ENCODE peak calls at places on chromosomes 6 and 20, in six cellular contexts. A is neural progenitor cell; Y is fibroblast of pulmonary artery; L is ELR; V is hypothalamus; U is activated CD4-positive, alpha-beta T cell treated with anti-CD3 and anti-CD28 coated beads for 48 hours. J is an unnamed sample.

GRCh38 chr20:4787069-4787468 is 65.4 kb downstream of the PRND start:
- DNase-seq in U (no peak), Y (no peak), A (no peak), V (no peak), L (peak), J (no peak)

GRCh38 chr6:43842231-43842794 is 72.3 kb downstream of the VEGFA start:
- DNase-seq in V (no peak), L (peak), A (no peak), U (no peak), Y (no peak), J (no peak)

GRCh38 chr20:39010496-39010895 is 48.4 kb downstream of the DHX35 start:
- DNase-seq in L (no peak), V (no peak), Y (no peak), A (peak), U (no peak), J (no peak)

GRCh38 chr6:107244742-107245470 is 129.6 kb upstream of the BEND3 start:
- DNase-seq in L (no peak), A (no peak), Y (no peak), V (no peak), U (no peak), J (no peak)

GRCh38 chr20:50610212-50610718 is 81.1 kb downstream of the RIPOR3 start:
- DNase-seq in A (no peak), L (peak), V (no peak), Y (no peak), U (no peak), J (no peak)

GRCh38 chr6:144744720-144745119 is 459.6 kb downstream of the UTRN start:
- DNase-seq in V (no peak), A (peak), L (no peak), U (no peak), Y (no peak), J (no peak)

GRCh38 chr6:24403501-24403824 is 727 bp downstream of the MRS2 start:
- DNase-seq in A (no peak), L (no peak), V (no peak), U (no peak), Y (no peak), J (no peak)

GRCh38 chr20:63850689-63851547 is 10.4 kb upstream of the ABHD16B start:
- DNase-seq in Y (no peak), U (peak), L (no peak), A (no peak), V (no peak), J (no peak)

GRCh38 chr6:164502838-164503237 is 806.6 kb downstream of the C6orf118 start:
- DNase-seq in V (no peak), A (no peak), L (no peak), U (no peak), Y (no peak), J (no peak)

GRCh38 chr6:152054441-152054840 is 247.0 kb downstream of the ESR1 start:
- DNase-seq in Y (peak), U (no peak), A (no peak), V (no peak), L (peak), J (no peak)

GRCh38 chr6:5752282-5752681 is 254.4 kb downstream of the NRN1 start:
- DNase-seq in A (peak), V (no peak), L (peak), U (no peak), Y (peak), J (no peak)

GRCh38 chr20:22729180-22729579 is 144.8 kb upstream of the FOXA2 start:
- DNase-seq in A (no peak), L (peak), U (no peak), V (no peak), Y (no peak), J (no peak)

GRCh38 chr6:113281014-113281810 is 575.9 kb upstream of the MARCKS start:
- DNase-seq in A (no peak), U (no peak), Y (no peak), V (no peak), L (no peak), J (no peak)

GRCh38 chr6:16918586-16918985 is 157.3 kb upstream of the ATXN1 start:
- DNase-seq in Y (peak), V (no peak), A (no peak), L (no peak), U (no peak), J (no peak)

GRCh38 chr20:13990465-13990864 is at the start of gene SEL1L2:
- DNase-seq in V (no peak), A (peak), Y (no peak), U (no peak), L (no peak), J (peak)

GRCh38 chr6:136566851-136567250 is 16.6 kb upstream of the MAP7 start:
- DNase-seq in A (no peak), U (no peak), V (no peak), Y (no peak), L (no peak), J (no peak)

GRCh38 chr6:117540670-117541069 is 58.2 kb downstream of the DCBLD1 start:
- DNase-seq in L (peak), V (no peak), Y (no peak), U (no peak), A (no peak), J (no peak)

GRCh38 chr6:166466178-166467122 is 83.7 kb upstream of the MPC1 start:
- DNase-seq in V (no peak), A (no peak), U (no peak), Y (peak), L (peak), J (no peak)

GRCh38 chr20:13464702-13465101 is 174.0 kb downstream of the TASP1 start:
- DNase-seq in Y (no peak), U (no peak), L (peak), V (no peak), A (no peak), J (no peak)

GRCh38 chr6:86142326-86142725 is 499.6 kb upstream of the SYNCRIP start:
- DNase-seq in V (no peak), Y (no peak), U (no peak), L (no peak), A (no peak), J (no peak)

GRCh38 chr6:75943381-75943780 is 129.1 kb downstream of the IMPG1 start:
- DNase-seq in L (no peak), U (no peak), V (no peak), Y (no peak), A (no peak), J (no peak)

GRCh38 chr20:36352843-36353553 is 46.9 kb downstream of the DLGAP4 start:
- DNase-seq in A (peak), Y (no peak), L (no peak), U (no peak), V (no peak), J (no peak)

GRCh38 chr20:38134427-38135281 is 30.4 kb downstream of the TGM2 start:
- DNase-seq in A (no peak), V (no peak), U (no peak), Y (peak), L (peak), J (no peak)

GRCh38 chr20:60268502-60268901 is 310.3 kb downstream of the CDH26 start:
- DNase-seq in A (no peak), L (no peak), U (no peak), V (no peak), Y (no peak), J (no peak)

GRCh38 chr20:24235740-24236139 is 233.7 kb upstream of the SYNDIG1 start:
- DNase-seq in A (no peak), U (no peak), Y (no peak), V (no peak), L (no peak), J (no peak)

GRCh38 chr6:43120938-43121913 is 45.1 kb downstream of the PTK7 start:
- DNase-seq in U (no peak), Y (peak), V (no peak), L (peak), A (peak), J (no peak)

GRCh38 chr6:149140910-149141290 is 176.6 kb upstream of the TAB2 start:
- DNase-seq in V (no peak), L (no peak), Y (no peak), A (no peak), U (no peak), J (no peak)

GRCh38 chr6:44054635-44055559 is 72.4 kb downstream of the MRPL14 start:
- DNase-seq in U (no peak), A (no peak), Y (no peak), L (peak), V (no peak), J (no peak)

GRCh38 chr20:41329435-41330342 is 10.9 kb upstream of the LPIN3 start:
- DNase-seq in V (no peak), A (no peak), Y (peak), U (peak), L (peak), J (no peak)

GRCh38 chr6:87972279-87972678 is 75.4 kb upstream of the SPACA1 start:
- DNase-seq in U (no peak), L (no peak), Y (no peak), V (no peak), A (no peak), J (no peak)

GRCh38 chr6:143396497-143397228 is 53.8 kb downstream of the ADAT2 start:
- DNase-seq in A (no peak), U (no peak), L (no peak), V (no peak), Y (peak), J (no peak)

J was measured in COR-L47.